ENCODE peak calls at places on chromosomes 5 and 9, in four cellular contexts. A is psoas muscle, U is ovary, Y is HepG2. V is an unnamed sample. For H3K4me1, the result is how much of the 10 kb centered on the place peaks cover.

GRCh38 chr5:59328801-59329296 is 564.7 kb downstream of the PDE4D start:
- DNase-seq in A (peak), U (no peak), Y (no peak), V (no peak)

GRCh38 chr5:80935811-80936385 is 24.3 kb upstream of the RASGRF2 start:
- DNase-seq in A (no peak), U (no peak), Y (peak), V (no peak)

GRCh38 chr5:17094830-17095229 is 122.6 kb upstream of the BASP1 start:
- DNase-seq in A (no peak), U (no peak), Y (no peak), V (no peak)

GRCh38 chr9:135253305-135254004 is 166.0 kb downstream of the OLFM1 start:
- DNase-seq in A (peak), U (no peak), Y (no peak), V (no peak)

GRCh38 chr5:17089690-17090089 is 127.7 kb upstream of the BASP1 start:
- DNase-seq in A (no peak), U (no peak), Y (no peak), V (no peak)

GRCh38 chr5:143435207-143435657 is 31.7 kb upstream of the NR3C1 start:
- DNase-seq in A (no peak), U (no peak), Y (no peak), V (no peak)

GRCh38 chr5:27315541-27316282 is 277.3 kb upstream of the CDH9 start:
- DNase-seq in A (no peak), U (no peak), Y (no peak), V (no peak)

GRCh38 chr5:138469540-138470321 is 4.5 kb downstream of the EGR1 start:
- DNase-seq in A (peak), U (peak), Y (no peak), V (peak)

GRCh38 chr5:61907995-61908394 is 398.0 kb upstream of the KIF2A start:
- DNase-seq in A (no peak), U (no peak), Y (no peak), V (no peak)

GRCh38 chr9:110101531-110102161 is 106.3 kb downstream of the C9orf152 start:
- DNase-seq in A (no peak), U (no peak), Y (no peak), V (no peak)

GRCh38 chr9:86353591-86354047 is 591 bp downstream of the TUT7 start:
- DNase-seq in A (no peak), U (no peak), Y (peak), V (peak)

GRCh38 chr5:96113170-96113939 is 151.7 kb upstream of the ELL2 start:
- DNase-seq in A (no peak), U (no peak), Y (no peak), V (no peak)

GRCh38 chr9:128211551-128212281 is 8.5 kb downstream of the DNM1 start:
- DNase-seq in A (no peak), U (no peak), Y (no peak), V (no peak)

GRCh38 chr5:128966375-128966774 is 1.1 kb downstream of the SLC27A6 start:
- DNase-seq in A (no peak), U (no peak), Y (no peak), V (no peak)

GRCh38 chr5:100777680-100778281 is 125.3 kb downstream of the ST8SIA4 start:
- DNase-seq in A (no peak), U (no peak), Y (no peak), V (no peak)

GRCh38 chr5:15683332-15683731 is 183.4 kb downstream of the FBXL7 start:
- DNase-seq in A (no peak), U (peak), Y (peak), V (peak)

GRCh38 chr9:133674091-133674490 is 37.9 kb downstream of the DBH start:
- DNase-seq in A (peak), U (no peak), Y (no peak), V (no peak)

GRCh38 chr5:10306114-10306513 is 1.6 kb downstream of the CMBL start:
- DNase-seq in A (no peak), U (no peak), Y (no peak), V (no peak)

GRCh38 chr5:142926549-142926948 is 156.4 kb downstream of the ARHGAP26 start:
- DNase-seq in A (no peak), U (no peak), Y (no peak), V (no peak)

GRCh38 chr5:29518176-29518575 is 1675.3 kb upstream of the CDH6 start:
- DNase-seq in A (no peak), U (no peak), Y (no peak), V (no peak)

GRCh38 chr9:91038483-91039124 is 237.0 kb downstream of the SYK start:
- DNase-seq in A (no peak), U (no peak), Y (no peak), V (no peak)

GRCh38 chr5:88545348-88545747 is 276.7 kb upstream of the TMEM161B start:
- DNase-seq in A (no peak), U (no peak), Y (no peak), V (no peak)

GRCh38 chr5:61098251-61098650 is 64.0 kb downstream of the SMIM15 start:
- DNase-seq in A (no peak), U (no peak), Y (no peak), V (no peak)

DNA sequence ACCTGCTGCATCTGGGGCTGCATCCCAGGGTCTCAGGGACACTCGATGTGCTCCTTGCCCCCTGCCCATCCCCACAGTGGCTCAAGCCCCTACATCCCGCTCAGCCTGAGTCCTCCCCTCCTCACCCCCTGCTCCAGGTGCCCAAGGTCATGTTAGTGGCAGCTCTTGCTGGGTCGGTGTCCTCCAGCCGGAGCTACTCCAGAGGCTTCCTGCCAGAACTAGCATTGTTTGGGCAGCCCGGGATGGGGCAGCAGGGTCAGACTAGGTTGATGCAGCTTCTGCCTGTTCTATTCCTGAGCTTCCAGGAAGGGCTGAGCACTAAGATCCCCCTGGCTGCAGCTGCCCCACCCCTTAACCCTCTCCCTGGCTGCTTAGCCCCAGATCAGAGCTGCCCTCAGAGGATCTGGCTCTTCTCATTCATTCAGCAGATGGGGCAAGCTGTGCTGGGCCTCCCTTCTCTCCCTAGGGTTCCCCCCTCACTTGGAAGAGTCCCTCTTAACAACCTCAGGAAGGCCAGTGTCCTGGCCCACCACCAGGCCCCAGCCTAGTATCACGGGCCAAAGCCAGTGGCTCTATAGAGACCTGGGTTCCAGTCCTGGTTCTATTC is 712 bp downstream of the RGS14 start:
- DNase-seq in A (no peak), U (no peak), Y (no peak), V (no peak)
- H3K4me1 ChIP-seq in A (under half), U (under half), Y (half or more), V (under half)

GRCh38 chr5:2897276-2897990 is 146.0 kb upstream of the IRX2 start:
- DNase-seq in A (no peak), U (no peak), Y (no peak), V (no peak)
- H3K4me3 ChIP-seq in A (no peak), U (no peak), Y (no peak), V (no peak)

GRCh38 chr5:160207061-160207460 is 22.2 kb upstream of the FABP6 start:
- DNase-seq in A (no peak), U (no peak), Y (no peak), V (no peak)
- H3K4me1 ChIP-seq in A (under half), U (under half), Y (under half), V (under half)

DNA sequence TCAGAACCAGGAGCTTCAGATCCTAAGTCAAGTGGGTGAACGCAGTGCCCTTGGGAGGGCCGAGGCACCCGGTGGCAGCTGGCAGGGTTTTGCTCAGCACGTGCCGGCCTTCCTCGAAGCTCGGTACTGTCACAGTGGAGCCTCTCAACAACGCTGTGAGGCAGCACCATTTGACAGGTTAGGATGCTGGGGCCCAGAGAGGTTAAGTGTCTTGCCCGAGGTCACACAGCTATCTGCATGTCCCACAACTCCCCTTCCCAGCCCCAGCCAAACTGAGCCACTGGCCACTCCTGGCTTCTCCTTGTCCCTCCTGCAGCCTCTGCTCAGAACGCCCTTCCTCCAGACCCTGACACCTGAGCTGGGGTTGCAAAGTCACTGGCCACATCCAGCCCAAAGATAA is 43.7 kb upstream of the RPL26L1 start:
- DNase-seq in A (no peak), U (no peak), Y (no peak), V (no peak)
- H3K4me3 ChIP-seq in A (no peak), U (no peak), Y (no peak), V (no peak)

GRCh38 chr9:93112116-93112863 is 16.3 kb downstream of the CARD19 start:
- DNase-seq in A (peak), U (peak), Y (peak), V (no peak)
- H3K4me1 ChIP-seq in A (under half), U (under half), Y (half or more), V (under half)

GRCh38 chr9:96619491-96620154 is at the start of gene CDC14B:
- DNase-seq in A (peak), U (peak), Y (peak), V (peak)
- H3K4me3 ChIP-seq in A (peak), U (peak), Y (peak), V (peak)

GRCh38 chr5:68922172-68922987 is 171.4 kb upstream of the SLC30A5 start:
- DNase-seq in A (no peak), U (no peak), Y (no peak), V (no peak)
- H3K4me1 ChIP-seq in A (under half), U (under half), Y (under half), V (under half)